ENCODE peak calls at places on chromosomes 12 and 14, in seven cellular contexts. One of them, this sample, is unnamed.

GRCh38 chr12:133081408-133081806 is 684 bp downstream of the ZNF140 start:
- DNase-seq in left lung: no peak
- DNase-seq in NCI-H2081: no peak
- DNase-seq in putamen: no peak
- DNase-seq in HT1080: no peak
- DNase-seq in iris pigment epithelial cell: no peak
- DNase-seq in HFFc6: no peak
- DNase-seq in this sample: no peak

GRCh38 chr14:30559638-30560071 is 697 bp downstream of the G2E3 start:
- DNase-seq in HT1080: peak
- DNase-seq in putamen: no peak
- DNase-seq in HFFc6: peak
- DNase-seq in left lung: no peak
- DNase-seq in iris pigment epithelial cell: peak
- DNase-seq in NCI-H2081: peak
- DNase-seq in this sample: no peak

GRCh38 chr14:32202468-32202865 is 602 bp downstream of the RNU6-8 start:
- DNase-seq in iris pigment epithelial cell: peak
- DNase-seq in putamen: no peak
- DNase-seq in HFFc6: no peak
- DNase-seq in left lung: no peak
- DNase-seq in NCI-H2081: peak
- DNase-seq in HT1080: no peak
- DNase-seq in this sample: no peak

GRCh38 chr12:65673732-65674131 is 150.6 kb upstream of the HMGA2 start:
- DNase-seq in iris pigment epithelial cell: peak
- DNase-seq in NCI-H2081: no peak
- DNase-seq in HFFc6: peak
- DNase-seq in HT1080: no peak
- DNase-seq in left lung: no peak
- DNase-seq in putamen: no peak
- DNase-seq in this sample: no peak

GRCh38 chr12:115135800-115136211 is 451.8 kb upstream of the TBX3 start:
- DNase-seq in NCI-H2081: no peak
- DNase-seq in HT1080: peak
- DNase-seq in HFFc6: no peak
- DNase-seq in putamen: peak
- DNase-seq in left lung: peak
- DNase-seq in iris pigment epithelial cell: peak
- DNase-seq in this sample: no peak

GRCh38 chr14:33509927-33510535 is 440.8 kb downstream of the EGLN3 start:
- DNase-seq in putamen: no peak
- DNase-seq in HFFc6: no peak
- DNase-seq in iris pigment epithelial cell: peak
- DNase-seq in HT1080: peak
- DNase-seq in NCI-H2081: no peak
- DNase-seq in left lung: no peak
- DNase-seq in this sample: no peak

GRCh38 chr12:559208-559905 is 99.6 kb downstream of the B4GALNT3 start:
- DNase-seq in putamen: no peak
- DNase-seq in HFFc6: no peak
- DNase-seq in left lung: no peak
- DNase-seq in HT1080: no peak
- DNase-seq in iris pigment epithelial cell: no peak
- DNase-seq in NCI-H2081: no peak
- DNase-seq in this sample: no peak

GRCh38 chr12:15853877-15854276 is 28.3 kb upstream of the STRAP start:
- DNase-seq in iris pigment epithelial cell: no peak
- DNase-seq in left lung: no peak
- DNase-seq in NCI-H2081: no peak
- DNase-seq in HT1080: no peak
- DNase-seq in putamen: no peak
- DNase-seq in HFFc6: no peak
- DNase-seq in this sample: no peak

GRCh38 chr12:59839514-59839913 is 243.7 kb downstream of the SLC16A7 start:
- DNase-seq in putamen: no peak
- DNase-seq in HFFc6: no peak
- DNase-seq in iris pigment epithelial cell: peak
- DNase-seq in NCI-H2081: no peak
- DNase-seq in left lung: no peak
- DNase-seq in HT1080: peak
- DNase-seq in this sample: no peak

GRCh38 chr12:95633049-95633545 is 81.8 kb upstream of the USP44 start:
- DNase-seq in iris pigment epithelial cell: peak
- DNase-seq in NCI-H2081: no peak
- DNase-seq in HT1080: peak
- DNase-seq in HFFc6: peak
- DNase-seq in putamen: no peak
- DNase-seq in left lung: no peak
- DNase-seq in this sample: no peak